ENCODE peak calls at places on chromosome 20, in seven cellular contexts. One of them, this sample, is unnamed.

GRCh38 chr20:52461602-52462001 is 270.0 kb upstream of the ZFP64 start:
- DNase-seq in body of pancreas: no peak
- DNase-seq in K562: no peak
- DNase-seq in PC-9: no peak
- DNase-seq in psoas muscle: no peak
- DNase-seq in CD8-positive, alpha-beta memory T cell: no peak
- DNase-seq in ovary: no peak
- DNase-seq in this sample: no peak

GRCh38 chr20:35011589-35012226 is 56.0 kb downstream of the MYH7B start:
- DNase-seq in ovary: no peak
- DNase-seq in PC-9: no peak
- DNase-seq in psoas muscle: no peak
- DNase-seq in K562: no peak
- DNase-seq in body of pancreas: no peak
- DNase-seq in CD8-positive, alpha-beta memory T cell: no peak
- DNase-seq in this sample: no peak

GRCh38 chr20:36116813-36117441 is 37.6 kb upstream of the EPB41L1 start:
- DNase-seq in psoas muscle: no peak
- DNase-seq in CD8-positive, alpha-beta memory T cell: no peak
- DNase-seq in PC-9: no peak
- DNase-seq in body of pancreas: no peak
- DNase-seq in ovary: no peak
- DNase-seq in K562: no peak
- DNase-seq in this sample: no peak

GRCh38 chr20:24612799-24613775 is 143.7 kb downstream of the SYNDIG1 start:
- DNase-seq in K562: no peak
- DNase-seq in body of pancreas: no peak
- DNase-seq in PC-9: no peak
- DNase-seq in ovary: no peak
- DNase-seq in psoas muscle: no peak
- DNase-seq in CD8-positive, alpha-beta memory T cell: no peak
- DNase-seq in this sample: no peak

GRCh38 chr20:49385471-49385870 is 97.0 kb downstream of the KCNB1 start:
- DNase-seq in body of pancreas: no peak
- DNase-seq in ovary: no peak
- DNase-seq in K562: peak; percentile 33
- DNase-seq in psoas muscle: no peak
- DNase-seq in CD8-positive, alpha-beta memory T cell: no peak
- DNase-seq in PC-9: peak; percentile 61
- DNase-seq in this sample: peak; percentile 49

GRCh38 chr20:44754554-44754953 is 8.9 kb downstream of the KCNK15 start:
- DNase-seq in PC-9: no peak
- DNase-seq in body of pancreas: no peak
- DNase-seq in psoas muscle: no peak
- DNase-seq in CD8-positive, alpha-beta memory T cell: no peak
- DNase-seq in ovary: no peak
- DNase-seq in K562: no peak
- DNase-seq in this sample: no peak

GRCh38 chr20:33862709-33863403 is 51.7 kb downstream of the CHMP4B start:
- DNase-seq in PC-9: no peak
- DNase-seq in ovary: peak; percentile 81
- DNase-seq in psoas muscle: peak; percentile 65
- DNase-seq in CD8-positive, alpha-beta memory T cell: no peak
- DNase-seq in body of pancreas: peak; percentile 33
- DNase-seq in K562: peak; percentile 62
- DNase-seq in this sample: peak; percentile 80

GRCh38 chr20:8291873-8292272 is 159.8 kb downstream of the PLCB1 start:
- DNase-seq in CD8-positive, alpha-beta memory T cell: no peak
- DNase-seq in ovary: no peak
- DNase-seq in body of pancreas: no peak
- DNase-seq in K562: no peak
- DNase-seq in PC-9: no peak
- DNase-seq in psoas muscle: no peak
- DNase-seq in this sample: peak; percentile 24

GRCh38 chr20:47748851-47749250 is 36.4 kb downstream of the SULF2 start:
- DNase-seq in body of pancreas: no peak
- DNase-seq in ovary: no peak
- DNase-seq in PC-9: no peak
- DNase-seq in K562: no peak
- DNase-seq in CD8-positive, alpha-beta memory T cell: no peak
- DNase-seq in psoas muscle: no peak
- DNase-seq in this sample: no peak

GRCh38 chr20:59643616-59644061 is 39.3 kb downstream of the PHACTR3 start:
- DNase-seq in psoas muscle: no peak
- DNase-seq in body of pancreas: no peak
- DNase-seq in K562: no peak
- DNase-seq in CD8-positive, alpha-beta memory T cell: no peak
- DNase-seq in ovary: no peak
- DNase-seq in PC-9: peak; percentile 5
- DNase-seq in this sample: no peak
- H3K9me3 ChIP-seq in psoas muscle: no peaks in the 10 kb centered on the region
- H3K9me3 ChIP-seq in body of pancreas: no peaks in the 10 kb centered on the region
- H3K9me3 ChIP-seq in K562: no peaks in the 10 kb centered on the region
- H3K9me3 ChIP-seq in CD8-positive, alpha-beta memory T cell: no peaks in the 10 kb centered on the region
- H3K9me3 ChIP-seq in ovary: no peaks in the 10 kb centered on the region
- H3K9me3 ChIP-seq in PC-9: no peaks in the 10 kb centered on the region
- H3K9me3 ChIP-seq in this sample: no peaks in the 10 kb centered on the region

GRCh38 chr20:63567132-63567381 is 7.0 kb downstream of the HELZ2 start:
- DNase-seq in body of pancreas: no peak
- DNase-seq in ovary: no peak
- DNase-seq in CD8-positive, alpha-beta memory T cell: no peak
- DNase-seq in psoas muscle: no peak
- DNase-seq in K562: no peak
- DNase-seq in PC-9: no peak
- DNase-seq in this sample: no peak
- H3K4me3 ChIP-seq in body of pancreas: no peak overlapping the region
- H3K4me3 ChIP-seq in ovary: no peak overlapping the region
- H3K4me3 ChIP-seq in CD8-positive, alpha-beta memory T cell: no peak overlapping the region
- H3K4me3 ChIP-seq in psoas muscle: no peak overlapping the region
- H3K4me3 ChIP-seq in K562: no peak overlapping the region
- H3K4me3 ChIP-seq in PC-9: no peak overlapping the region
- H3K4me3 ChIP-seq in this sample: no peak overlapping the region

DNA sequence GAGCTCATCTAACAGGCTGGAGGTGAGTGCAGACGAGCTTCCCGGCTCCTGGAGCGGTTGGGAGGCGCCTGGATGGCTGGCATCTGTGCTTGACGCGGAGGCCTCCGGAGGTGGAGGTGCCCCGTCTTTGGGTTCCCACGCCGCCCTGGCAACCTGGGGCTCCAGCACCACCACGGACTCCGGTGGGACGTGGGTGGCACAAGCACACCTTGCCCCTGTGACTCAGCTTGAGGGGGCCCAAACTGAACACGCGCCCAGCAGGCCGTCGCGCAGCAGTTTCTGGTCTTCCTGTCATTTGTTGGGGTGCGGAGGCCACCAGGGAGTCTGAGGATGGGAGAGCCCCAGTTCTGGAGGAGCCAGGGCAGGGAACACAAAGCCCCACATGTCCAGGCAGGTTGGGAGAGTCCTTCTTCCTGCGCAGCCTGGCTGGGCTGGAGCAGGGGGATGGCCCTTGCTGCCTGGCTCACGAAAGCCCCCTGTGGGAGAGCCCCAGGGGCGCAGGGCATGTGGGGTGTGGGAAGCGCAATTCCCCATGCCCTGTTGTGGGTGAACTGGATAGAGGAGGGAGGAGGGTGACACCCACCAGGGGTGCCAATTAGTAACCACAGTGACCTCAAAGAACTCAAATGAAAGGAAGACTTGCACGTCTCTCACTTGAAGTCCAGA is 1378.6 kb upstream of the DEFB115 start:
- DNase-seq in PC-9: no peak
- DNase-seq in CD8-positive, alpha-beta memory T cell: peak; percentile 35
- DNase-seq in psoas muscle: peak; percentile 55
- DNase-seq in body of pancreas: no peak
- DNase-seq in K562: peak; percentile 32
- DNase-seq in ovary: no peak
- DNase-seq in this sample: no peak
- H3K9me3 ChIP-seq in PC-9: no peaks in the 10 kb centered on the region
- H3K9me3 ChIP-seq in CD8-positive, alpha-beta memory T cell: peaks cover 5% of the 10 kb centered on the region
- H3K9me3 ChIP-seq in psoas muscle: no peaks in the 10 kb centered on the region
- H3K9me3 ChIP-seq in body of pancreas: no peaks in the 10 kb centered on the region
- H3K9me3 ChIP-seq in K562: peaks cover 3% of the 10 kb centered on the region
- H3K9me3 ChIP-seq in ovary: no peaks in the 10 kb centered on the region
- H3K9me3 ChIP-seq in this sample: no peaks in the 10 kb centered on the region

GRCh38 chr20:3734111-3734843 is 1.8 kb downstream of the HSPA12B start:
- DNase-seq in ovary: peak; percentile 70
- DNase-seq in K562: no peak
- DNase-seq in body of pancreas: no peak
- DNase-seq in PC-9: no peak
- DNase-seq in psoas muscle: peak; percentile 63
- DNase-seq in CD8-positive, alpha-beta memory T cell: no peak
- DNase-seq in this sample: no peak

GRCh38 chr20:3731944-3732326 is 550 bp upstream of the HSPA12B start:
- DNase-seq in body of pancreas: no peak
- DNase-seq in PC-9: no peak
- DNase-seq in K562: no peak
- DNase-seq in psoas muscle: peak; percentile 48
- DNase-seq in CD8-positive, alpha-beta memory T cell: no peak
- DNase-seq in ovary: no peak
- DNase-seq in this sample: no peak

GRCh38 chr20:3733119-3733995 is 872 bp downstream of the HSPA12B start:
- DNase-seq in PC-9: no peak
- DNase-seq in CD8-positive, alpha-beta memory T cell: no peak
- DNase-seq in K562: no peak
- DNase-seq in body of pancreas: no peak
- DNase-seq in ovary: no peak
- DNase-seq in psoas muscle: peak; percentile 55
- DNase-seq in this sample: no peak

GRCh38 chr20:3730803-3731370 is 1.6 kb upstream of the HSPA12B start:
- DNase-seq in body of pancreas: no peak
- DNase-seq in CD8-positive, alpha-beta memory T cell: no peak
- DNase-seq in ovary: no peak
- DNase-seq in PC-9: no peak
- DNase-seq in psoas muscle: peak; percentile 36
- DNase-seq in K562: no peak
- DNase-seq in this sample: no peak

DNA sequence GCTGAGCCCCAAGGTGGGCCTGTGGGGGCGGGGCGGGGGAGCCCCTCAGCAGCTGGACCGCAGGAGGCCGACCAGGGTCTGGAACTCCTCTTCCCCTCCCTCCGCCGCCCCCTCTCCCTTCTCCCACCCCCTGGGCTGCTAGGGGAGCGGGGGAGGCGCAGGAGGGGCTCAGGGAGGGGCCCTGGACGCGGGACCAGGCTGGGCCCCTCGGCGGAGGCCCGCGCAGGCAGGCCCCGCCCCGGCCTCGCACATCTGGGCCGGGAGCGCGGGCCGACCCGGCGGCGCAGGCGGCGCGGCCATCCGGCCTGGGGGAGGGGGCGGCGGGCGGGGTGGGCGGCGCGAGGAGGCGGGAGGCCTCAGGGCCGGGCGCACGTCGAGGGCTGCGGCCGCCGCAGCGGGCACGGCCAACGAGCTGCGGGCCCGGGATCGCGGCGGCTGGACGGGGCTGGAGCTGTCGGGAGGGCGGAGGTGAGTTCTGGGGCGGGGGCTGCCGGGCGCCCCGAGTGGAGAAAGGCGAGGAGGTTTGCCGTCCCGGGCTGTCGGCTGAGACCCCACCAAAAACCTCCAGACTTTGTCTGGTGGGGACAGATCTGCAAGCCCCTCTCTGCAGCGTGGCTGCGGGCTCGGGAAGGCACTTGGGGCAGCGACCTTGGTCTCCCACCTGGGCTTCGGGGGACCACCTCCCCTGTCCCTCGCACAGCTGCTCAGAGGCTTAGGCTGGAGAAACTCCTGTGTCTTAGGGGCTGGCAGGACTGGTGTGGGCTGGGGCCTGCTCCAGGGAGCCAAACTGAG is at the start of gene HSPA12B:
- DNase-seq in body of pancreas: no peak
- DNase-seq in psoas muscle: peak; percentile 51
- DNase-seq in K562: no peak
- DNase-seq in ovary: peak; percentile 71
- DNase-seq in PC-9: no peak
- DNase-seq in CD8-positive, alpha-beta memory T cell: no peak
- DNase-seq in this sample: peak; percentile 38
- H3K4me3 ChIP-seq in body of pancreas: no peak within 1 kb of the TSS
- H3K4me3 ChIP-seq in psoas muscle: peak within 1 kb of the TSS; percentile 64
- H3K4me3 ChIP-seq in K562: no peak within 1 kb of the TSS
- H3K4me3 ChIP-seq in ovary: peak within 1 kb of the TSS; percentile 44
- H3K4me3 ChIP-seq in PC-9: no peak within 1 kb of the TSS
- H3K4me3 ChIP-seq in CD8-positive, alpha-beta memory T cell: no peak within 1 kb of the TSS
- H3K4me3 ChIP-seq in this sample: no peak within 1 kb of the TSS

GRCh38 chr20:56268536-56268935 is 20.0 kb downstream of the MC3R start:
- DNase-seq in psoas muscle: no peak
- DNase-seq in CD8-positive, alpha-beta memory T cell: no peak
- DNase-seq in PC-9: no peak
- DNase-seq in K562: no peak
- DNase-seq in ovary: no peak
- DNase-seq in body of pancreas: no peak
- DNase-seq in this sample: no peak
- H3K9me3 ChIP-seq in psoas muscle: no peaks in the 10 kb centered on the region
- H3K9me3 ChIP-seq in CD8-positive, alpha-beta memory T cell: no peaks in the 10 kb centered on the region
- H3K9me3 ChIP-seq in PC-9: no peaks in the 10 kb centered on the region
- H3K9me3 ChIP-seq in K562: no peaks in the 10 kb centered on the region
- H3K9me3 ChIP-seq in ovary: no peaks in the 10 kb centered on the region
- H3K9me3 ChIP-seq in body of pancreas: no peaks in the 10 kb centered on the region
- H3K9me3 ChIP-seq in this sample: no peaks in the 10 kb centered on the region

This sample was measured in HAP-1.